ENCODE peak calls at places on chromosomes 16 and 17, in nine cellular contexts. One of them, this sample, is unnamed.
A peak's percentile ranks its signal among the peaks of the same experiment; 100 is the strongest.

GRCh38 chr16:77234611-77235010 is 35.4 kb downstream of the SYCE1L start:
- DNase-seq in mammary epithelial cell: peak; percentile 13
- DNase-seq in astrocyte of the cerebellum: no peak
- DNase-seq in progenitor cell of endocrine pancreas: no peak
- DNase-seq in heart left ventricle: no peak
- DNase-seq in HFFc6: no peak
- DNase-seq in cardiac fibroblast: peak; percentile 18
- DNase-seq in HFF-Myc: no peak
- DNase-seq in heart right ventricle: no peak
- DNase-seq in this sample: no peak

GRCh38 chr16:20242568-20243240 is 84.6 kb downstream of the GP2 start:
- DNase-seq in cardiac fibroblast: no peak
- DNase-seq in heart left ventricle: no peak
- DNase-seq in HFFc6: no peak
- DNase-seq in heart right ventricle: no peak
- DNase-seq in HFF-Myc: no peak
- DNase-seq in progenitor cell of endocrine pancreas: no peak
- DNase-seq in mammary epithelial cell: no peak
- DNase-seq in astrocyte of the cerebellum: no peak
- DNase-seq in this sample: peak; percentile 15

GRCh38 chr16:68401871-68402747 is 46.2 kb downstream of the SMPD3 start:
- DNase-seq in HFF-Myc: no peak
- DNase-seq in astrocyte of the cerebellum: peak; percentile 78
- DNase-seq in heart left ventricle: no peak
- DNase-seq in mammary epithelial cell: peak; percentile 41
- DNase-seq in heart right ventricle: no peak
- DNase-seq in cardiac fibroblast: peak; percentile 53
- DNase-seq in progenitor cell of endocrine pancreas: no peak
- DNase-seq in HFFc6: peak; percentile 77
- DNase-seq in this sample: no peak

GRCh38 chr17:82767041-82767754 is 15.3 kb downstream of the TBCD start:
- DNase-seq in mammary epithelial cell: peak; percentile 30
- DNase-seq in HFFc6: no peak
- DNase-seq in progenitor cell of endocrine pancreas: no peak
- DNase-seq in HFF-Myc: no peak
- DNase-seq in cardiac fibroblast: peak; percentile 60
- DNase-seq in astrocyte of the cerebellum: no peak
- DNase-seq in heart left ventricle: peak; percentile 65
- DNase-seq in heart right ventricle: no peak
- DNase-seq in this sample: no peak

GRCh38 chr17:42378597-42379594 is 9.3 kb downstream of the STAT3 start:
- DNase-seq in cardiac fibroblast: peak; percentile 47
- DNase-seq in mammary epithelial cell: peak; percentile 61
- DNase-seq in HFF-Myc: no peak
- DNase-seq in heart right ventricle: no peak
- DNase-seq in heart left ventricle: no peak
- DNase-seq in astrocyte of the cerebellum: no peak
- DNase-seq in progenitor cell of endocrine pancreas: no peak
- DNase-seq in HFFc6: no peak
- DNase-seq in this sample: no peak

GRCh38 chr17:74442670-74443515 is 11.0 kb downstream of the GPRC5C start:
- DNase-seq in cardiac fibroblast: peak; percentile 31
- DNase-seq in heart left ventricle: peak; percentile 95
- DNase-seq in heart right ventricle: peak; percentile 93
- DNase-seq in progenitor cell of endocrine pancreas: peak; percentile 65
- DNase-seq in astrocyte of the cerebellum: no peak
- DNase-seq in HFF-Myc: no peak
- DNase-seq in mammary epithelial cell: no peak
- DNase-seq in HFFc6: no peak
- DNase-seq in this sample: peak; percentile 78

GRCh38 chr16:10210979-10211378 is 28.8 kb upstream of the GRIN2A start:
- DNase-seq in progenitor cell of endocrine pancreas: no peak
- DNase-seq in HFFc6: no peak
- DNase-seq in mammary epithelial cell: peak; percentile 43
- DNase-seq in astrocyte of the cerebellum: no peak
- DNase-seq in heart left ventricle: no peak
- DNase-seq in HFF-Myc: no peak
- DNase-seq in heart right ventricle: no peak
- DNase-seq in cardiac fibroblast: no peak
- DNase-seq in this sample: no peak

GRCh38 chr17:79192503-79193500 is 118.2 kb downstream of the ENGASE start:
- DNase-seq in HFFc6: peak; percentile 7
- DNase-seq in heart right ventricle: peak; percentile 48
- DNase-seq in cardiac fibroblast: peak; percentile 27
- DNase-seq in HFF-Myc: no peak
- DNase-seq in astrocyte of the cerebellum: peak; percentile 2
- DNase-seq in heart left ventricle: peak; percentile 53
- DNase-seq in mammary epithelial cell: peak; percentile 16
- DNase-seq in progenitor cell of endocrine pancreas: peak; percentile 77
- DNase-seq in this sample: peak; percentile 64

GRCh38 chr17:73933871-73934270 is 269.6 kb upstream of the RPL38 start:
- DNase-seq in cardiac fibroblast: no peak
- DNase-seq in mammary epithelial cell: no peak
- DNase-seq in heart left ventricle: no peak
- DNase-seq in astrocyte of the cerebellum: no peak
- DNase-seq in HFFc6: no peak
- DNase-seq in heart right ventricle: no peak
- DNase-seq in HFF-Myc: no peak
- DNase-seq in progenitor cell of endocrine pancreas: no peak
- DNase-seq in this sample: no peak

GRCh38 chr16:81885976-81886586 is 107.0 kb downstream of the PLCG2 start:
- DNase-seq in astrocyte of the cerebellum: no peak
- DNase-seq in mammary epithelial cell: no peak
- DNase-seq in HFFc6: no peak
- DNase-seq in heart left ventricle: no peak
- DNase-seq in progenitor cell of endocrine pancreas: no peak
- DNase-seq in cardiac fibroblast: peak; percentile 51
- DNase-seq in heart right ventricle: no peak
- DNase-seq in HFF-Myc: no peak
- DNase-seq in this sample: peak; percentile 63

GRCh38 chr17:2889256-2889655 is 93.0 kb downstream of the RAP1GAP2 start:
- DNase-seq in cardiac fibroblast: no peak
- DNase-seq in heart right ventricle: no peak
- DNase-seq in mammary epithelial cell: no peak
- DNase-seq in HFFc6: no peak
- DNase-seq in heart left ventricle: no peak
- DNase-seq in HFF-Myc: no peak
- DNase-seq in progenitor cell of endocrine pancreas: no peak
- DNase-seq in astrocyte of the cerebellum: no peak
- DNase-seq in this sample: no peak

GRCh38 chr17:19304209-19304608 is 58.3 kb downstream of the B9D1 start:
- DNase-seq in HFF-Myc: no peak
- DNase-seq in astrocyte of the cerebellum: no peak
- DNase-seq in mammary epithelial cell: no peak
- DNase-seq in HFFc6: peak; percentile 40
- DNase-seq in cardiac fibroblast: peak; percentile 77
- DNase-seq in progenitor cell of endocrine pancreas: no peak
- DNase-seq in heart left ventricle: peak; percentile 66
- DNase-seq in heart right ventricle: no peak
- DNase-seq in this sample: no peak

GRCh38 chr16:4253394-4254150 is 11.7 kb upstream of the SRL start:
- DNase-seq in heart left ventricle: peak; percentile 100
- DNase-seq in cardiac fibroblast: peak; percentile 100
- DNase-seq in astrocyte of the cerebellum: peak; percentile 99
- DNase-seq in HFF-Myc: peak; percentile 94
- DNase-seq in heart right ventricle: peak; percentile 100
- DNase-seq in mammary epithelial cell: peak; percentile 98
- DNase-seq in HFFc6: peak; percentile 99
- DNase-seq in progenitor cell of endocrine pancreas: peak; percentile 99
- DNase-seq in this sample: peak; percentile 99

GRCh38 chr16:62870554-62870953 is 834.3 kb upstream of the CDH8 start:
- DNase-seq in HFFc6: no peak
- DNase-seq in heart left ventricle: no peak
- DNase-seq in astrocyte of the cerebellum: no peak
- DNase-seq in progenitor cell of endocrine pancreas: no peak
- DNase-seq in cardiac fibroblast: no peak
- DNase-seq in HFF-Myc: no peak
- DNase-seq in heart right ventricle: no peak
- DNase-seq in mammary epithelial cell: no peak
- DNase-seq in this sample: no peak

GRCh38 chr17:58317421-58318064 is 11.1 kb downstream of the TSPOAP1 start:
- DNase-seq in heart left ventricle: peak; percentile 30
- DNase-seq in astrocyte of the cerebellum: peak; percentile 23
- DNase-seq in heart right ventricle: no peak
- DNase-seq in cardiac fibroblast: peak; percentile 62
- DNase-seq in mammary epithelial cell: peak; percentile 90
- DNase-seq in HFFc6: peak; percentile 68
- DNase-seq in HFF-Myc: peak; percentile 29
- DNase-seq in progenitor cell of endocrine pancreas: no peak
- DNase-seq in this sample: peak; percentile 80

GRCh38 chr17:68700391-68700790 is 99.2 kb upstream of the FAM20A start:
- DNase-seq in astrocyte of the cerebellum: no peak
- DNase-seq in heart right ventricle: no peak
- DNase-seq in HFFc6: no peak
- DNase-seq in progenitor cell of endocrine pancreas: no peak
- DNase-seq in heart left ventricle: no peak
- DNase-seq in mammary epithelial cell: no peak
- DNase-seq in HFF-Myc: no peak
- DNase-seq in cardiac fibroblast: no peak
- DNase-seq in this sample: no peak

GRCh38 chr17:72474740-72475477 is 354.1 kb downstream of the SOX9 start:
- DNase-seq in mammary epithelial cell: peak; percentile 53
- DNase-seq in progenitor cell of endocrine pancreas: no peak
- DNase-seq in HFFc6: no peak
- DNase-seq in HFF-Myc: no peak
- DNase-seq in heart left ventricle: no peak
- DNase-seq in cardiac fibroblast: no peak
- DNase-seq in astrocyte of the cerebellum: no peak
- DNase-seq in heart right ventricle: no peak
- DNase-seq in this sample: no peak

GRCh38 chr17:59388070-59388556 is 56.7 kb downstream of the YPEL2 start:
- DNase-seq in cardiac fibroblast: no peak
- DNase-seq in heart left ventricle: no peak
- DNase-seq in HFFc6: no peak
- DNase-seq in heart right ventricle: no peak
- DNase-seq in mammary epithelial cell: no peak
- DNase-seq in HFF-Myc: no peak
- DNase-seq in progenitor cell of endocrine pancreas: no peak
- DNase-seq in astrocyte of the cerebellum: no peak
- DNase-seq in this sample: no peak

GRCh38 chr17:76781056-76781982 is 43.4 kb downstream of the MFSD11 start:
- DNase-seq in HFFc6: no peak
- DNase-seq in heart left ventricle: no peak
- DNase-seq in heart right ventricle: no peak
- DNase-seq in HFF-Myc: no peak
- DNase-seq in astrocyte of the cerebellum: no peak
- DNase-seq in mammary epithelial cell: no peak
- DNase-seq in cardiac fibroblast: no peak
- DNase-seq in progenitor cell of endocrine pancreas: no peak
- DNase-seq in this sample: no peak
- TF ChIP-seq CTCF in HFFc6: peak; percentile 45
- TF ChIP-seq CTCF in heart left ventricle: no peak
- TF ChIP-seq CTCF in heart right ventricle: no peak
- TF ChIP-seq CTCF in HFF-Myc: no peak
- TF ChIP-seq CTCF in astrocyte of the cerebellum: no peak
- TF ChIP-seq CTCF in mammary epithelial cell: no peak
- TF ChIP-seq CTCF in cardiac fibroblast: no peak
- TF ChIP-seq CTCF in progenitor cell of endocrine pancreas: no peak
- TF ChIP-seq CTCF in this sample: peak; percentile 8

GRCh38 chr16:30186782-30187555 is 3.6 kb downstream of the CORO1A start:
- DNase-seq in heart right ventricle: peak; percentile 81
- DNase-seq in mammary epithelial cell: peak; percentile 26
- DNase-seq in progenitor cell of endocrine pancreas: peak; percentile 49
- DNase-seq in cardiac fibroblast: peak; percentile 45
- DNase-seq in HFFc6: peak; percentile 11
- DNase-seq in astrocyte of the cerebellum: no peak
- DNase-seq in heart left ventricle: peak; percentile 72
- DNase-seq in HFF-Myc: no peak
- DNase-seq in this sample: peak; percentile 61
- TF ChIP-seq CTCF in heart right ventricle: peak; percentile 73
- TF ChIP-seq CTCF in mammary epithelial cell: peak; percentile 66
- TF ChIP-seq CTCF in progenitor cell of endocrine pancreas: peak; percentile 63
- TF ChIP-seq CTCF in cardiac fibroblast: peak; percentile 74
- TF ChIP-seq CTCF in HFFc6: peak; percentile 79
- TF ChIP-seq CTCF in astrocyte of the cerebellum: peak; percentile 63
- TF ChIP-seq CTCF in heart left ventricle: peak; percentile 59
- TF ChIP-seq CTCF in HFF-Myc: peak; percentile 56
- TF ChIP-seq CTCF in this sample: peak; percentile 89

GRCh38 chr17:49257296-49257695 is 26.7 kb upstream of the PHOSPHO1 start:
- DNase-seq in heart right ventricle: no peak
- DNase-seq in progenitor cell of endocrine pancreas: no peak
- DNase-seq in HFF-Myc: no peak
- DNase-seq in mammary epithelial cell: no peak
- DNase-seq in HFFc6: no peak
- DNase-seq in cardiac fibroblast: no peak
- DNase-seq in heart left ventricle: no peak
- DNase-seq in astrocyte of the cerebellum: no peak
- DNase-seq in this sample: no peak

GRCh38 chr17:49252148-49252682 is 21.6 kb upstream of the PHOSPHO1 start:
- DNase-seq in mammary epithelial cell: peak; percentile 12
- DNase-seq in HFF-Myc: no peak
- DNase-seq in heart right ventricle: no peak
- DNase-seq in heart left ventricle: no peak
- DNase-seq in HFFc6: peak; percentile 21
- DNase-seq in astrocyte of the cerebellum: no peak
- DNase-seq in progenitor cell of endocrine pancreas: no peak
- DNase-seq in cardiac fibroblast: peak; percentile 62
- DNase-seq in this sample: no peak

GRCh38 chr17:49249890-49250522 is 19.4 kb upstream of the PHOSPHO1 start:
- DNase-seq in heart right ventricle: no peak
- DNase-seq in heart left ventricle: no peak
- DNase-seq in HFF-Myc: no peak
- DNase-seq in cardiac fibroblast: no peak
- DNase-seq in astrocyte of the cerebellum: no peak
- DNase-seq in mammary epithelial cell: no peak
- DNase-seq in progenitor cell of endocrine pancreas: no peak
- DNase-seq in HFFc6: no peak
- DNase-seq in this sample: no peak

GRCh38 chr17:49249292-49249794 is 18.8 kb upstream of the PHOSPHO1 start:
- DNase-seq in heart right ventricle: peak; percentile 60
- DNase-seq in heart left ventricle: peak; percentile 79
- DNase-seq in mammary epithelial cell: no peak
- DNase-seq in HFF-Myc: no peak
- DNase-seq in progenitor cell of endocrine pancreas: no peak
- DNase-seq in cardiac fibroblast: peak; percentile 19
- DNase-seq in astrocyte of the cerebellum: no peak
- DNase-seq in HFFc6: no peak
- DNase-seq in this sample: no peak

DNA sequence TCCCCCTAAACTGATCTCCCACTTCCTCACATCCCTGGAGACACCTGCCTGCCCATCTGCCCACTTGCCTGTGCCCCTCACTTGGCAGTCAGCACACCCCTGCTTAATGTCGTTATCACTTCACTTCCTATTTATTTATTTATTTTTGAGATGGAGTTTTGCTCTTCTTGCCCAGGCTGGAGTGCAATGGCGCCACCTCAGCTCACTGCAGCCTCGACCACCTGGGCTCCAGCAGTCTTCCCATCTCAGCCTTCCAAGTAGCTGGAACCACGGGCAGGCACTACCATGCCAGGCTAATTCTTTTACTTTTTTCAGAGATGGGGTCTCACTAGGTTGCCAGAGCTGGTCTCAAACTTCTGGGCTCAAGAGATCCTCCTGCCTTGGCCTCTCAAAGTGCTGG is 23.5 kb upstream of the PHOSPHO1 start:
- DNase-seq in mammary epithelial cell: no peak
- DNase-seq in heart right ventricle: no peak
- DNase-seq in astrocyte of the cerebellum: no peak
- DNase-seq in HFF-Myc: no peak
- DNase-seq in heart left ventricle: no peak
- DNase-seq in HFFc6: no peak
- DNase-seq in cardiac fibroblast: no peak
- DNase-seq in progenitor cell of endocrine pancreas: no peak
- DNase-seq in this sample: no peak
- TF ChIP-seq CTCF in mammary epithelial cell: no peak
- TF ChIP-seq CTCF in heart right ventricle: no peak
- TF ChIP-seq CTCF in astrocyte of the cerebellum: no peak
- TF ChIP-seq CTCF in HFF-Myc: no peak
- TF ChIP-seq CTCF in heart left ventricle: no peak
- TF ChIP-seq CTCF in HFFc6: no peak
- TF ChIP-seq CTCF in cardiac fibroblast: no peak
- TF ChIP-seq CTCF in progenitor cell of endocrine pancreas: no peak
- TF ChIP-seq CTCF in this sample: no peak

GRCh38 chr16:26569793-26570192 is 496.9 kb upstream of the C16orf82 start:
- DNase-seq in heart left ventricle: no peak
- DNase-seq in HFFc6: no peak
- DNase-seq in mammary epithelial cell: no peak
- DNase-seq in HFF-Myc: no peak
- DNase-seq in astrocyte of the cerebellum: no peak
- DNase-seq in cardiac fibroblast: no peak
- DNase-seq in heart right ventricle: no peak
- DNase-seq in progenitor cell of endocrine pancreas: no peak
- DNase-seq in this sample: no peak
- TF ChIP-seq CTCF in heart left ventricle: peak; percentile 24
- TF ChIP-seq CTCF in HFFc6: peak; percentile 16
- TF ChIP-seq CTCF in mammary epithelial cell: no peak
- TF ChIP-seq CTCF in HFF-Myc: no peak
- TF ChIP-seq CTCF in astrocyte of the cerebellum: no peak
- TF ChIP-seq CTCF in cardiac fibroblast: no peak
- TF ChIP-seq CTCF in heart right ventricle: peak; percentile 30
- TF ChIP-seq CTCF in progenitor cell of endocrine pancreas: peak; percentile 54
- TF ChIP-seq CTCF in this sample: peak; percentile 40